ENCODE peak calls at places on chromosomes 6 and 20, in seven cellular contexts. L, E, G, Q, S, H and X are unnamed samples.

GRCh38 chr6:79536615-79536968 is 638 bp downstream of the LCA5 start:
- DNase-seq in S (peak; percentile 45), Q (no peak), E (no peak), H (no peak), L (peak; percentile 31), G (no peak), X (no peak)

GRCh38 chr6:127434651-127435050 is 24.5 kb downstream of the KIAA0408 start:
- DNase-seq in E (no peak), Q (no peak), G (no peak), H (no peak), L (no peak), S (no peak), X (no peak)

GRCh38 chr6:169864148-169865030 is 113.0 kb downstream of the ERMARD start:
- DNase-seq in S (no peak), E (peak; percentile 71), L (no peak), Q (peak; percentile 19), H (peak; percentile 54), G (no peak), X (no peak)

GRCh38 chr20:44692932-44693476 is 22.2 kb upstream of the CCN5 start:
- DNase-seq in H (no peak), Q (no peak), S (peak; percentile 86), E (no peak), L (peak; percentile 93), G (peak; percentile 84), X (no peak)

GRCh38 chr6:137033828-137034227 is 10.9 kb downstream of the IL20RA start:
- DNase-seq in E (no peak), H (no peak), Q (peak; percentile 71), G (no peak), L (no peak), S (no peak), X (peak; percentile 82)

GRCh38 chr6:16472349-16473069 is 234.1 kb downstream of the GMPR start:
- DNase-seq in G (no peak), L (peak; percentile 92), H (no peak), S (no peak), E (no peak), Q (no peak), X (no peak)

GRCh38 chr20:52191132-52191435 is 495 bp downstream of the ZFP64 start:
- DNase-seq in H (no peak), G (no peak), Q (no peak), L (peak; percentile 7), E (no peak), S (no peak), X (no peak)

GRCh38 chr20:9392892-9393857 is 121.2 kb upstream of the LAMP5 start:
- DNase-seq in L (peak; percentile 73), H (peak; percentile 34), S (peak; percentile 54), Q (peak; percentile 22), G (no peak), E (peak; percentile 75), X (no peak)

GRCh38 chr20:3735768-3736167 is 3.3 kb downstream of the HSPA12B start:
- DNase-seq in E (no peak), S (no peak), H (no peak), G (no peak), L (no peak), Q (no peak), X (no peak)

GRCh38 chr6:48067148-48067709 is 43.8 kb downstream of the PTCHD4 start:
- DNase-seq in S (no peak), E (no peak), H (no peak), Q (no peak), L (no peak), G (no peak), X (no peak)

GRCh38 chr6:88166493-88166900 is 350 bp upstream of the CNR1 start:
- DNase-seq in Q (no peak), S (peak; percentile 23), H (peak; percentile 72), G (no peak), E (peak; percentile 84), L (no peak), X (no peak)

GRCh38 chr6:24802271-24803059 is 3.7 kb upstream of the ARMH2 start:
- DNase-seq in L (peak; percentile 48), G (no peak), Q (no peak), S (no peak), H (no peak), E (no peak), X (no peak)

GRCh38 chr6:102154874-102155273 is 761.4 kb downstream of the GRIK2 start:
- DNase-seq in G (no peak), L (no peak), H (no peak), E (no peak), S (no peak), Q (no peak), X (no peak)

GRCh38 chr6:138948780-138949179 is 39.3 kb downstream of the REPS1 start:
- DNase-seq in E (no peak), H (no peak), L (no peak), Q (no peak), S (no peak), G (no peak), X (no peak)
- H3K4me1 ChIP-seq in E (no peaks in the 10 kb centered on the region), H (no peaks in the 10 kb centered on the region), L (peaks cover 2% of the 10 kb centered on the region), Q (no peaks in the 10 kb centered on the region), S (no peaks in the 10 kb centered on the region), G (peaks cover 20% of the 10 kb centered on the region), X (peaks cover 18% of the 10 kb centered on the region)

DNA sequence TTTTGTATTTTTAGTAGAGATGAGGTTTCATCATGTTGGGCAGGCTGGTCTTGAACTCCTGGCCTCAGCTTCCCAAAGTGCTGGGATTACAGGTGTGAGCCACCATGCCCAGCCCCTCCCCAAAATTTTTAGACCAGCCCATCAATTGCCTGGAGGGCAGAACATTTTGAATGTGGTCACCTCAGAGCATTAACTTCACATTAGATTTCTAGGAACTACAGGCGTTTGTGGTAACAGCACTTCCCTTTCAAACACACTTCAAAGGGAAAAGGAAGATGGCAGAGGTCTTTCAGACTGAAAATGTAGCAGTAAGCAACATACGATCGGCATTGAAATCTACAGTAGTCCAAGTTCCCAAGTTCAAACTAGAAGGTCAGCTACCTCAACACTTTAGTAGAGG is 12.3 kb upstream of the SLA2 start:
- DNase-seq in E (no peak), L (no peak), H (no peak), S (no peak), Q (peak; percentile 89), G (no peak), X (no peak)
- H3K36me3 ChIP-seq in E (peaks cover 45% of the 10 kb centered on the region), L (peaks cover 11% of the 10 kb centered on the region), H (no peaks in the 10 kb centered on the region), S (peaks cover 9% of the 10 kb centered on the region), Q (peaks cover 27% of the 10 kb centered on the region), G (peaks cover 28% of the 10 kb centered on the region), X (no peaks in the 10 kb centered on the region)

DNA sequence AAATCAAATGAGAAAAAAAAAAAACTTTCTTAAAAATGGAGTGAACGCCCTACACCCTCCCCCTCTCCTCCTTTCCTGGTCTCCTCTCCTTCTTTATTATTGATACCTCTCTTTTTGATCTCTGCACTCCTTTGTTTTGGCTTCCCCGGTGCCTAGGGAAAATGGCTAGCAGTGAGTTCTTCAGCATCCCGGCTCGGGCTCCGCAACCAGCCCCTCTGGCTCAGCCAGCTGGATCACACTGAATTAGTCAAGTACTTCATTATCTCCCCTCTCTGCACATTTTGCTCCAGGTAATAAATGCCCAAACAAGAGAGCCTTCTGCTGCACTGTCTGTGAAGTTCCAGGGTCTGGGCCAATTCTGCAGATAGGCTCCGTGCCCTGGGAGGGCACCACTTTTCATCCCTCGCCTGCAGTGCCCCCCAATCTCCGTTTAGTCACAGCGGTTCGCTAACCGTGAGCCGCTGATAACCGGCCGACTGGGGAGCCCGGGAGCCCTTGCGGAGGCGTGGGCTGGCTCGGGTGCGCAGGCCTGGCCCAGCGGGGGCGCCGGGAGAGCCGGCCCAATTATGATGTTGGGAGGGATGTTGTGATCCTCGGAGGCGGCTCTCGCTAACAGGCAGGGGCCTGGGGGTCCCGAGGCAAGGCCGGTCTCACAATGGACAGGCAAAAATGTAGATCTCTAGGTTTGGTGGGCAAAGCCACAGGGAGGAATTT is 301.8 kb downstream of the TFAP2A start:
- DNase-seq in S (no peak), L (no peak), Q (no peak), E (no peak), H (peak; percentile 25), G (no peak), X (no peak)
- H3K4me3 ChIP-seq in S (no peak overlapping the region), L (no peak overlapping the region), Q (no peak overlapping the region), E (no peak overlapping the region), H (no peak overlapping the region), G (no peak overlapping the region), X (no peak overlapping the region)

GRCh38 chr6:32945953-32946352 is 5.1 kb upstream of the HLA-DMB start:
- DNase-seq in G (no peak), S (no peak), H (no peak), E (no peak), L (no peak), Q (no peak), X (no peak)

GRCh38 chr6:32943864-32944263 is 3.0 kb upstream of the HLA-DMB start:
- DNase-seq in H (no peak), G (no peak), L (no peak), E (no peak), Q (no peak), S (no peak), X (no peak)

GRCh38 chr6:32944265-32944664 is 3.4 kb upstream of the HLA-DMB start:
- DNase-seq in L (no peak), E (no peak), Q (peak; percentile 54), H (no peak), S (no peak), G (no peak), X (no peak)

GRCh38 chr6:32946893-32947292 is 6.0 kb downstream of the HLA-DMA start:
- DNase-seq in H (no peak), S (no peak), E (no peak), Q (no peak), G (no peak), L (no peak), X (no peak)

GRCh38 chr6:32945106-32945761 is 4.4 kb upstream of the HLA-DMB start:
- DNase-seq in G (no peak), H (no peak), E (no peak), L (peak; percentile 86), S (no peak), Q (no peak), X (peak; percentile 35)
- H3K4me1 ChIP-seq in G (peaks cover 4% of the 10 kb centered on the region), H (no peaks in the 10 kb centered on the region), E (peaks cover 9% of the 10 kb centered on the region), L (peaks cover 9% of the 10 kb centered on the region), S (peaks cover 4% of the 10 kb centered on the region), Q (peaks cover 22% of the 10 kb centered on the region), X (peaks cover 59% of the 10 kb centered on the region)

GRCh38 chr6:138440758-138441362 is 36.8 kb downstream of the HEBP2 start:
- DNase-seq in Q (no peak), G (no peak), H (no peak), S (no peak), E (no peak), L (no peak), X (no peak)

GRCh38 chr6:138441965-138442364 is 37.9 kb downstream of the HEBP2 start:
- DNase-seq in Q (no peak), G (no peak), L (no peak), E (peak; percentile 35), S (no peak), H (no peak), X (no peak)

GRCh38 chr6:138443979-138444378 is 40.0 kb downstream of the HEBP2 start:
- DNase-seq in Q (no peak), E (no peak), L (no peak), G (no peak), H (no peak), S (no peak), X (no peak)

GRCh38 chr6:138440296-138440695 is 36.3 kb downstream of the HEBP2 start:
- DNase-seq in E (no peak), L (no peak), H (no peak), Q (no peak), S (no peak), G (no peak), X (no peak)

DNA sequence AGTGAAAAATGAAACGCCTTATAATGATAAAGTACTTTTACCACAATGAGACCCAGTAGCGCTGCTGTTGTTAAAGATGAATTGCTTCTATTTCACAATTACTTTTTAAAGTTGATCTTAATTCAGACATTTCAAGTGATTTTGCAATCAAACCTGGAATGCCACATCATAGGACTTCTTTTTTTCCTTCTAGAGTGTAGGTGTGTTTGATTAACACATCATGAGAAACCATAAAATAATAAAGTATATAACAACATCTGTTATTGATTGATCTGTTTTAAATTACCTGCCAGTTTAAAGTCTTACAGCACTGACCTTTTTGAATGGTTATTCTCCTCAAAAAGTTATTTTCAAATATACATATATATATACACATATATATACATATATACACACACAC is 38.6 kb downstream of the HEBP2 start:
- DNase-seq in L (no peak), Q (no peak), S (no peak), E (no peak), H (no peak), G (no peak), X (no peak)
- H3K36me3 ChIP-seq in L (peaks cover 7% of the 10 kb centered on the region), Q (no peaks in the 10 kb centered on the region), S (peaks cover 2% of the 10 kb centered on the region), E (peaks cover 5% of the 10 kb centered on the region), H (no peaks in the 10 kb centered on the region), G (no peaks in the 10 kb centered on the region), X (no peaks in the 10 kb centered on the region)